ENCODE peak calls at places on chromosomes 7 and 10, in ten cellular contexts. One of them, this sample, is unnamed.
A peak's percentile ranks its signal among the peaks of the same experiment; 100 is the strongest.

GRCh38 chr10:13139150-13139549 is 22.2 kb upstream of the MCM10 start:
- DNase-seq in astrocyte of the spinal cord: no peak
- DNase-seq in cardiac muscle cell: no peak
- DNase-seq in AG04449: no peak
- DNase-seq in bronchial epithelial cell: no peak
- DNase-seq in Panc1: no peak
- DNase-seq in astrocyte: no peak
- DNase-seq in body of pancreas: no peak
- DNase-seq in fibroblast of villous mesenchyme: no peak
- DNase-seq in A549: no peak
- DNase-seq in this sample: no peak

GRCh38 chr7:51356849-51357516 is 40.4 kb upstream of the COBL start:
- DNase-seq in A549: no peak
- DNase-seq in bronchial epithelial cell: no peak
- DNase-seq in AG04449: no peak
- DNase-seq in astrocyte of the spinal cord: no peak
- DNase-seq in fibroblast of villous mesenchyme: no peak
- DNase-seq in cardiac muscle cell: no peak
- DNase-seq in Panc1: no peak
- DNase-seq in astrocyte: no peak
- DNase-seq in body of pancreas: peak; percentile 55
- DNase-seq in this sample: no peak

GRCh38 chr7:96739609-96740008 is 30.0 kb upstream of the SEM1 start:
- DNase-seq in A549: no peak
- DNase-seq in bronchial epithelial cell: no peak
- DNase-seq in cardiac muscle cell: no peak
- DNase-seq in astrocyte of the spinal cord: no peak
- DNase-seq in astrocyte: no peak
- DNase-seq in fibroblast of villous mesenchyme: no peak
- DNase-seq in Panc1: no peak
- DNase-seq in body of pancreas: no peak
- DNase-seq in AG04449: no peak
- DNase-seq in this sample: no peak

GRCh38 chr7:79308176-79308575 is 145.3 kb downstream of the MAGI2 start:
- DNase-seq in cardiac muscle cell: peak; percentile 44
- DNase-seq in astrocyte of the spinal cord: no peak
- DNase-seq in astrocyte: no peak
- DNase-seq in body of pancreas: no peak
- DNase-seq in A549: peak; percentile 13
- DNase-seq in Panc1: no peak
- DNase-seq in bronchial epithelial cell: peak; percentile 34
- DNase-seq in AG04449: no peak
- DNase-seq in fibroblast of villous mesenchyme: peak; percentile 65
- DNase-seq in this sample: no peak

GRCh38 chr10:119973261-119973660 is 80.7 kb downstream of the SEC23IP start:
- DNase-seq in fibroblast of villous mesenchyme: peak; percentile 3
- DNase-seq in astrocyte: no peak
- DNase-seq in Panc1: no peak
- DNase-seq in A549: no peak
- DNase-seq in bronchial epithelial cell: peak; percentile 18
- DNase-seq in cardiac muscle cell: no peak
- DNase-seq in body of pancreas: no peak
- DNase-seq in astrocyte of the spinal cord: no peak
- DNase-seq in AG04449: no peak
- DNase-seq in this sample: no peak

GRCh38 chr7:51310131-51310583 is 6.5 kb downstream of the COBL start:
- DNase-seq in astrocyte: no peak
- DNase-seq in fibroblast of villous mesenchyme: no peak
- DNase-seq in astrocyte of the spinal cord: no peak
- DNase-seq in body of pancreas: no peak
- DNase-seq in cardiac muscle cell: no peak
- DNase-seq in AG04449: no peak
- DNase-seq in bronchial epithelial cell: no peak
- DNase-seq in A549: no peak
- DNase-seq in Panc1: no peak
- DNase-seq in this sample: no peak

GRCh38 chr7:66140924-66141323 is 26.3 kb downstream of the CRCP start:
- DNase-seq in A549: no peak
- DNase-seq in Panc1: no peak
- DNase-seq in AG04449: no peak
- DNase-seq in fibroblast of villous mesenchyme: peak; percentile 90
- DNase-seq in cardiac muscle cell: peak; percentile 74
- DNase-seq in bronchial epithelial cell: peak; percentile 69
- DNase-seq in astrocyte of the spinal cord: peak; percentile 86
- DNase-seq in astrocyte: peak; percentile 77
- DNase-seq in body of pancreas: peak; percentile 67
- DNase-seq in this sample: no peak

GRCh38 chr7:81499262-81500116 is 270.4 kb downstream of the HGF start:
- DNase-seq in A549: peak; percentile 52
- DNase-seq in astrocyte of the spinal cord: peak; percentile 88
- DNase-seq in fibroblast of villous mesenchyme: peak; percentile 90
- DNase-seq in bronchial epithelial cell: peak; percentile 77
- DNase-seq in astrocyte: peak; percentile 69
- DNase-seq in cardiac muscle cell: peak; percentile 71
- DNase-seq in body of pancreas: no peak
- DNase-seq in Panc1: peak; percentile 85
- DNase-seq in AG04449: peak; percentile 59
- DNase-seq in this sample: no peak

GRCh38 chr7:39712746-39713145 is 89.4 kb downstream of the RALA start:
- DNase-seq in fibroblast of villous mesenchyme: no peak
- DNase-seq in astrocyte of the spinal cord: no peak
- DNase-seq in AG04449: no peak
- DNase-seq in cardiac muscle cell: no peak
- DNase-seq in bronchial epithelial cell: no peak
- DNase-seq in A549: no peak
- DNase-seq in body of pancreas: no peak
- DNase-seq in Panc1: no peak
- DNase-seq in astrocyte: no peak
- DNase-seq in this sample: no peak

GRCh38 chr10:129744134-129744895 is 219.8 kb downstream of the EBF3 start:
- DNase-seq in astrocyte of the spinal cord: no peak
- DNase-seq in cardiac muscle cell: no peak
- DNase-seq in AG04449: no peak
- DNase-seq in Panc1: no peak
- DNase-seq in fibroblast of villous mesenchyme: no peak
- DNase-seq in body of pancreas: peak; percentile 6
- DNase-seq in bronchial epithelial cell: no peak
- DNase-seq in astrocyte: no peak
- DNase-seq in A549: no peak
- DNase-seq in this sample: peak; percentile 57

GRCh38 chr7:44534501-44534900 is 6.6 kb downstream of the NPC1L1 start:
- DNase-seq in cardiac muscle cell: peak; percentile 73
- DNase-seq in astrocyte of the spinal cord: peak; percentile 6
- DNase-seq in fibroblast of villous mesenchyme: peak; percentile 20
- DNase-seq in Panc1: peak; percentile 18
- DNase-seq in astrocyte: no peak
- DNase-seq in A549: peak; percentile 91
- DNase-seq in AG04449: no peak
- DNase-seq in body of pancreas: no peak
- DNase-seq in bronchial epithelial cell: peak; percentile 12
- DNase-seq in this sample: no peak
- TF ChIP-seq CTCF in cardiac muscle cell: peak; percentile 66
- TF ChIP-seq CTCF in astrocyte of the spinal cord: peak; percentile 62
- TF ChIP-seq CTCF in fibroblast of villous mesenchyme: peak; percentile 70
- TF ChIP-seq CTCF in Panc1: no peak
- TF ChIP-seq CTCF in astrocyte: peak; percentile 52
- TF ChIP-seq CTCF in A549: peak; percentile 30
- TF ChIP-seq CTCF in AG04449: peak; percentile 29
- TF ChIP-seq CTCF in body of pancreas: peak; percentile 32
- TF ChIP-seq CTCF in bronchial epithelial cell: peak; percentile 72
- TF ChIP-seq CTCF in this sample: no peak

GRCh38 chr10:71835671-71836593 is 15.1 kb downstream of the PSAP start:
- DNase-seq in fibroblast of villous mesenchyme: peak; percentile 93
- DNase-seq in astrocyte: peak; percentile 92
- DNase-seq in cardiac muscle cell: peak; percentile 46
- DNase-seq in body of pancreas: peak; percentile 65
- DNase-seq in Panc1: no peak
- DNase-seq in AG04449: peak; percentile 70
- DNase-seq in A549: no peak
- DNase-seq in bronchial epithelial cell: no peak
- DNase-seq in astrocyte of the spinal cord: peak; percentile 93
- DNase-seq in this sample: peak; percentile 92
- H3K4me3 ChIP-seq in fibroblast of villous mesenchyme: no peak overlapping the region
- H3K4me3 ChIP-seq in astrocyte: no peak overlapping the region
- H3K4me3 ChIP-seq in cardiac muscle cell: no peak overlapping the region
- H3K4me3 ChIP-seq in body of pancreas: no peak overlapping the region
- H3K4me3 ChIP-seq in Panc1: no peak overlapping the region
- H3K4me3 ChIP-seq in AG04449: no peak overlapping the region
- H3K4me3 ChIP-seq in A549: no peak overlapping the region
- H3K4me3 ChIP-seq in bronchial epithelial cell: no peak overlapping the region
- H3K4me3 ChIP-seq in astrocyte of the spinal cord: no peak overlapping the region
- H3K4me3 ChIP-seq in this sample: peak overlapping the region; percentile 11

GRCh38 chr10:106863549-106863948 is 301.0 kb downstream of the SORCS1 start:
- DNase-seq in astrocyte: no peak
- DNase-seq in body of pancreas: no peak
- DNase-seq in Panc1: no peak
- DNase-seq in fibroblast of villous mesenchyme: no peak
- DNase-seq in astrocyte of the spinal cord: no peak
- DNase-seq in AG04449: no peak
- DNase-seq in A549: no peak
- DNase-seq in cardiac muscle cell: peak; percentile 31
- DNase-seq in bronchial epithelial cell: no peak
- DNase-seq in this sample: no peak
- TF ChIP-seq CTCF in astrocyte: no peak
- TF ChIP-seq CTCF in body of pancreas: no peak
- TF ChIP-seq CTCF in Panc1: no peak
- TF ChIP-seq CTCF in fibroblast of villous mesenchyme: no peak
- TF ChIP-seq CTCF in astrocyte of the spinal cord: no peak
- TF ChIP-seq CTCF in AG04449: no peak
- TF ChIP-seq CTCF in A549: no peak
- TF ChIP-seq CTCF in cardiac muscle cell: no peak
- TF ChIP-seq CTCF in bronchial epithelial cell: no peak
- TF ChIP-seq CTCF in this sample: no peak

DNA sequence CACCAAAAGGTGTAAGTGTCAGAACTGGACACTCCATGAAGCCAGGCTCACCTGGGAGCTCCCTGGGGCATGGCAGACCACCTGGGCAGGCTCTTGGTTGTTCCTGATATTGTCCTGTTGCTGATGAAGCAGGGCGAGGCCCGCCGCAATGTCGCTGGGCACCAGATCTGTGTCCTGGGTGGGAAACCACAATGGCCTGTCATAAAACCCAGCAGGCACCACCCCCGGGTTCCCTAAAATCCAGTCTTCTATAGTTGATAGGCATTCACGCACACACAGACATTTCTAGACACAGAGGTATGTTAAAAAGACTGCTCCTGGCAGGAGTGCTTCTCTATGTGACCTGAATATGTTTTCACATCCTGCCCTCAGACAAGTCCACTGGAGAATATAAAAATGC is 15.0 kb downstream of the DAGLB start:
- DNase-seq in cardiac muscle cell: no peak
- DNase-seq in astrocyte: no peak
- DNase-seq in body of pancreas: no peak
- DNase-seq in A549: no peak
- DNase-seq in bronchial epithelial cell: no peak
- DNase-seq in astrocyte of the spinal cord: no peak
- DNase-seq in AG04449: no peak
- DNase-seq in fibroblast of villous mesenchyme: no peak
- DNase-seq in Panc1: no peak
- DNase-seq in this sample: no peak
- H3K4me3 ChIP-seq in cardiac muscle cell: no peak overlapping the region
- H3K4me3 ChIP-seq in astrocyte: no peak overlapping the region
- H3K4me3 ChIP-seq in body of pancreas: no peak overlapping the region
- H3K4me3 ChIP-seq in A549: no peak overlapping the region
- H3K4me3 ChIP-seq in bronchial epithelial cell: no peak overlapping the region
- H3K4me3 ChIP-seq in astrocyte of the spinal cord: no peak overlapping the region
- H3K4me3 ChIP-seq in AG04449: no peak overlapping the region
- H3K4me3 ChIP-seq in fibroblast of villous mesenchyme: no peak overlapping the region
- H3K4me3 ChIP-seq in Panc1: no peak overlapping the region
- H3K4me3 ChIP-seq in this sample: no peak overlapping the region

DNA sequence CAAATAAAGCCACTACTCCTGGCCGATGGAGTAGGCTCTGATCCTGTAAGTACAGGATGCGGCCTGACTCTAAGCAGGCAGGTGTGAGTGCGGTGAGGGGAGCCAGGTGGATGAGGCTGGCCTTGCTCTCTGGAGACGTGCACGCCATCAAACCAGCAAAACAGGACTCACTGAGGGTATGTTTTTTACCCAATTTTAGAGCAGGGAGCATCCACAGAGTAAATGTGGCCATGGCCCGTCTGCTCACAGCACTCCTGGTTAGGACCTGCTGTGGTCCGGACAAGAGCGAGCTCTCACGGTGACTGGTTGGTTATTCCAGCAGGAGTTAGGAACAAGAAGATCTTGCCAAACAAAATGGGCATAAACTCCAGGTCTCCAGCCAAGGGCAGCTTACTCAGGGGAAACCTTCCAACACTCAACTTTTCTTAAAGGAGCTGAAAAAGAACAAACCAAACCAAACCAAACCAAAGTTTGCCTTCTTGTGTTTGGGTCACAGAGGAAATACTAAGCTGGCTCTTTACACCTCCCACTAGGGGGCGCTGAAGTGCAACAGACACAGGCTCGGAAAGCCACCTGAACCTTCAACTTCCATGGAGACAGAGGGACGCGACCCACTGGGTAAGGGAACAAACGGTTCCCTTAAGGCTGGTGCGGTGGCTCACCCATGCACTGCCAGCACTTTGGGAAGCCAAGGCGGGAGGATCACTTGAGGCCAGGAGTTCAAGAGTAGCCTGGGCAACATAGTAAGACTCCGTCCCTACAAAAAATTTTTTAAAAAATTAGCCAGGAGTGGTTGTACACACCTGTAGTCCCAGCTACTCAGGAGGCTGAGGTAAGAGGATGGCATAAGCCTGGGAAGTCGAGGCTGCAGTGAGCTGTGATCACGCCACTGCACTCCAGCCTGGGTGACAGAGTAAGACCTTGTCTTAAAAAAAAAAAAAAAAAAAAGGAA is 122.4 kb downstream of the CLEC2L start:
- DNase-seq in astrocyte: peak; percentile 45
- DNase-seq in AG04449: no peak
- DNase-seq in Panc1: peak; percentile 69
- DNase-seq in A549: peak; percentile 62
- DNase-seq in fibroblast of villous mesenchyme: peak; percentile 90
- DNase-seq in cardiac muscle cell: peak; percentile 94
- DNase-seq in body of pancreas: peak; percentile 89
- DNase-seq in astrocyte of the spinal cord: peak; percentile 87
- DNase-seq in bronchial epithelial cell: peak; percentile 68
- DNase-seq in this sample: peak; percentile 89
- TF ChIP-seq CTCF in astrocyte: peak; percentile 93
- TF ChIP-seq CTCF in AG04449: peak; percentile 83
- TF ChIP-seq CTCF in Panc1: peak; percentile 93
- TF ChIP-seq CTCF in A549: peak; percentile 92
- TF ChIP-seq CTCF in fibroblast of villous mesenchyme: peak; percentile 97
- TF ChIP-seq CTCF in cardiac muscle cell: peak; percentile 87
- TF ChIP-seq CTCF in body of pancreas: peak; percentile 85
- TF ChIP-seq CTCF in astrocyte of the spinal cord: peak; percentile 90
- TF ChIP-seq CTCF in bronchial epithelial cell: peak; percentile 92
- TF ChIP-seq CTCF in this sample: peak; percentile 87

DNA sequence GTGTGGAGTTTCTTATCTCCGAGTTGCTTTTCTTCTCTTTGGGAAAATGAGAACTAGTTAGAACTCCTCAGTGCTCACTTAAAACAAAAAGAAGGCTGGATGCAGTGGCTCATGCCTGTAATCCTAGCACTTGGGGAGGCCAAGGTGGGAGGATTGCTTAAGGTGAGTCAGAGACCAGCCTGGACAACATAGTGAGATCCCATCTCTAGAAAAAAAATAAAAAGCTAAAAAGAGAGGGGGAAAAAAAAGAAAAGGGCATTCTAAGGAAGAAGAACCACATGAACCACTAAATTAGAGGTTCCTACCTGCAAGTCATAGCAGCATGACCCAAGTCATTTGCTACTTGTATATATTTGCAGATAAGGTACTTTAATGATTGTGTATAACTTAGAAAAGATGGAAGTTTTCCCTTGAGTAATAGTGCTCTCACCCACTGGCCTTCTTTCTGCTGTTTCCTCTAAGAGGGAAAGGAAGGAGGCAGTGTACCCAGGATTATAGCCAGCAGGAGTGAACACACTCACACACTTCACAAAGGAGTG is 87.8 kb downstream of the CCDC71L start:
- DNase-seq in cardiac muscle cell: no peak
- DNase-seq in astrocyte of the spinal cord: no peak
- DNase-seq in A549: no peak
- DNase-seq in AG04449: no peak
- DNase-seq in Panc1: no peak
- DNase-seq in body of pancreas: no peak
- DNase-seq in astrocyte: no peak
- DNase-seq in fibroblast of villous mesenchyme: no peak
- DNase-seq in bronchial epithelial cell: no peak
- DNase-seq in this sample: no peak
- H3K4me3 ChIP-seq in cardiac muscle cell: no peak overlapping the region
- H3K4me3 ChIP-seq in astrocyte of the spinal cord: no peak overlapping the region
- H3K4me3 ChIP-seq in A549: no peak overlapping the region
- H3K4me3 ChIP-seq in AG04449: no peak overlapping the region
- H3K4me3 ChIP-seq in Panc1: no peak overlapping the region
- H3K4me3 ChIP-seq in body of pancreas: no peak overlapping the region
- H3K4me3 ChIP-seq in astrocyte: no peak overlapping the region
- H3K4me3 ChIP-seq in fibroblast of villous mesenchyme: no peak overlapping the region
- H3K4me3 ChIP-seq in bronchial epithelial cell: no peak overlapping the region
- H3K4me3 ChIP-seq in this sample: no peak overlapping the region